ENCODE peak calls at places on chromosomes 2 and 18, in seven cellular contexts. One of them, this sample, is unnamed.

GRCh38 chr2:168050377-168050776 is 197.0 kb downstream of the STK39 start:
- DNase-seq in GM12865: no peak
- DNase-seq in left ventricle myocardium inferior: no peak
- DNase-seq in WERI-Rb-1: peak
- DNase-seq in IMR-90: no peak
- DNase-seq in brain microvascular endothelial cell: no peak
- DNase-seq in CD8-positive, alpha-beta T cell: no peak
- DNase-seq in this sample: no peak

GRCh38 chr2:85278361-85278760 is 49.4 kb downstream of the TGOLN2 start:
- DNase-seq in left ventricle myocardium inferior: no peak
- DNase-seq in CD8-positive, alpha-beta T cell: no peak
- DNase-seq in WERI-Rb-1: no peak
- DNase-seq in IMR-90: peak
- DNase-seq in GM12865: no peak
- DNase-seq in brain microvascular endothelial cell: peak
- DNase-seq in this sample: peak

GRCh38 chr2:25078171-25079049 is 36.5 kb downstream of the EFR3B start:
- DNase-seq in GM12865: no peak
- DNase-seq in IMR-90: peak
- DNase-seq in CD8-positive, alpha-beta T cell: no peak
- DNase-seq in left ventricle myocardium inferior: no peak
- DNase-seq in brain microvascular endothelial cell: peak
- DNase-seq in WERI-Rb-1: no peak
- DNase-seq in this sample: peak

GRCh38 chr2:121279476-121279875 is 5.5 kb downstream of the TFCP2L1 start:
- DNase-seq in brain microvascular endothelial cell: no peak
- DNase-seq in WERI-Rb-1: no peak
- DNase-seq in CD8-positive, alpha-beta T cell: no peak
- DNase-seq in left ventricle myocardium inferior: no peak
- DNase-seq in IMR-90: no peak
- DNase-seq in GM12865: no peak
- DNase-seq in this sample: no peak

GRCh38 chr2:202411097-202411496 is 35.0 kb downstream of the BMPR2 start:
- DNase-seq in CD8-positive, alpha-beta T cell: no peak
- DNase-seq in IMR-90: no peak
- DNase-seq in left ventricle myocardium inferior: no peak
- DNase-seq in WERI-Rb-1: no peak
- DNase-seq in GM12865: no peak
- DNase-seq in brain microvascular endothelial cell: no peak
- DNase-seq in this sample: no peak

GRCh38 chr2:178914259-178914849 is 107.1 kb upstream of the TTN start:
- DNase-seq in WERI-Rb-1: peak
- DNase-seq in CD8-positive, alpha-beta T cell: peak
- DNase-seq in GM12865: peak
- DNase-seq in left ventricle myocardium inferior: peak
- DNase-seq in brain microvascular endothelial cell: peak
- DNase-seq in IMR-90: peak
- DNase-seq in this sample: peak

GRCh38 chr2:223197046-223197445 is 145.1 kb downstream of the KCNE4 start:
- DNase-seq in GM12865: no peak
- DNase-seq in brain microvascular endothelial cell: peak
- DNase-seq in IMR-90: no peak
- DNase-seq in WERI-Rb-1: no peak
- DNase-seq in CD8-positive, alpha-beta T cell: no peak
- DNase-seq in left ventricle myocardium inferior: no peak
- DNase-seq in this sample: no peak

GRCh38 chr2:42367835-42368234 is 6.8 kb upstream of the COX7A2L start:
- DNase-seq in CD8-positive, alpha-beta T cell: no peak
- DNase-seq in brain microvascular endothelial cell: no peak
- DNase-seq in IMR-90: peak
- DNase-seq in GM12865: no peak
- DNase-seq in WERI-Rb-1: no peak
- DNase-seq in left ventricle myocardium inferior: no peak
- DNase-seq in this sample: no peak

GRCh38 chr2:187299122-187299906 is 148.7 kb downstream of the CALCRL start:
- DNase-seq in left ventricle myocardium inferior: no peak
- DNase-seq in GM12865: peak
- DNase-seq in CD8-positive, alpha-beta T cell: no peak
- DNase-seq in brain microvascular endothelial cell: no peak
- DNase-seq in WERI-Rb-1: no peak
- DNase-seq in IMR-90: no peak
- DNase-seq in this sample: no peak

GRCh38 chr2:234564719-234565118 is 67.8 kb upstream of the ARL4C start:
- DNase-seq in IMR-90: peak
- DNase-seq in WERI-Rb-1: no peak
- DNase-seq in left ventricle myocardium inferior: no peak
- DNase-seq in brain microvascular endothelial cell: no peak
- DNase-seq in CD8-positive, alpha-beta T cell: no peak
- DNase-seq in GM12865: no peak
- DNase-seq in this sample: peak
- TF ChIP-seq CTCF in IMR-90: peak
- TF ChIP-seq CTCF in WERI-Rb-1: peak
- TF ChIP-seq CTCF in left ventricle myocardium inferior: no peak
- TF ChIP-seq CTCF in brain microvascular endothelial cell: peak
- TF ChIP-seq CTCF in CD8-positive, alpha-beta T cell: no peak
- TF ChIP-seq CTCF in GM12865: no peak
- TF ChIP-seq CTCF in this sample: peak

DNA sequence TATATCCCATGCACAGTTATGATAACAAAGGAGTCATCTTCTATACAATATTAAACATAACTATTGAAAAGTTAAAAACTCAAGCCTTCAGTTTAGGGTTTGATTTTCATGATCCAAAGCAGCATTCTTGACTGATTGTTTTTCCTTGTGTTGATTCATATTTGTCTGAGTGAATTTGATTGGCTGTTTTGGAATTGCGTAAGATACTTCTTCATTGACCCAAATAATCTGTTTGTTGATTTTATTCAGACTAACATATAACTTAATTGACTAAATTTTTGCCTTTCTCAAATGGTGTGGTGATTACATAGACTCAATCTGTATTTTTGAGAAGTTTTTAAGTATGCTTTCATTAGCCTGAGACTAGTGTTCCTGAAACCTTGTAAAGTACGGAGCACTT is 305.7 kb upstream of the TNP1 start:
- DNase-seq in left ventricle myocardium inferior: no peak
- DNase-seq in WERI-Rb-1: no peak
- DNase-seq in brain microvascular endothelial cell: no peak
- DNase-seq in CD8-positive, alpha-beta T cell: no peak
- DNase-seq in GM12865: no peak
- DNase-seq in IMR-90: no peak
- DNase-seq in this sample: no peak
- TF ChIP-seq CTCF in left ventricle myocardium inferior: no peak
- TF ChIP-seq CTCF in WERI-Rb-1: no peak
- TF ChIP-seq CTCF in brain microvascular endothelial cell: no peak
- TF ChIP-seq CTCF in CD8-positive, alpha-beta T cell: no peak
- TF ChIP-seq CTCF in GM12865: no peak
- TF ChIP-seq CTCF in IMR-90: no peak
- TF ChIP-seq CTCF in this sample: no peak

GRCh38 chr2:126860395-126860794 is 38.3 kb upstream of the TEX51 start:
- DNase-seq in GM12865: no peak
- DNase-seq in WERI-Rb-1: no peak
- DNase-seq in brain microvascular endothelial cell: no peak
- DNase-seq in IMR-90: no peak
- DNase-seq in CD8-positive, alpha-beta T cell: no peak
- DNase-seq in left ventricle myocardium inferior: no peak
- DNase-seq in this sample: no peak
- TF ChIP-seq CTCF in GM12865: no peak
- TF ChIP-seq CTCF in WERI-Rb-1: peak
- TF ChIP-seq CTCF in brain microvascular endothelial cell: peak
- TF ChIP-seq CTCF in IMR-90: no peak
- TF ChIP-seq CTCF in CD8-positive, alpha-beta T cell: no peak
- TF ChIP-seq CTCF in left ventricle myocardium inferior: no peak
- TF ChIP-seq CTCF in this sample: no peak

GRCh38 chr18:57444301-57444759 is 9.2 kb downstream of the ONECUT2 start:
- DNase-seq in CD8-positive, alpha-beta T cell: no peak
- DNase-seq in left ventricle myocardium inferior: no peak
- DNase-seq in WERI-Rb-1: no peak
- DNase-seq in GM12865: no peak
- DNase-seq in brain microvascular endothelial cell: no peak
- DNase-seq in IMR-90: no peak
- DNase-seq in this sample: no peak
- TF ChIP-seq CTCF in CD8-positive, alpha-beta T cell: no peak
- TF ChIP-seq CTCF in left ventricle myocardium inferior: no peak
- TF ChIP-seq CTCF in WERI-Rb-1: no peak
- TF ChIP-seq CTCF in GM12865: no peak
- TF ChIP-seq CTCF in brain microvascular endothelial cell: no peak
- TF ChIP-seq CTCF in IMR-90: no peak
- TF ChIP-seq CTCF in this sample: no peak

DNA sequence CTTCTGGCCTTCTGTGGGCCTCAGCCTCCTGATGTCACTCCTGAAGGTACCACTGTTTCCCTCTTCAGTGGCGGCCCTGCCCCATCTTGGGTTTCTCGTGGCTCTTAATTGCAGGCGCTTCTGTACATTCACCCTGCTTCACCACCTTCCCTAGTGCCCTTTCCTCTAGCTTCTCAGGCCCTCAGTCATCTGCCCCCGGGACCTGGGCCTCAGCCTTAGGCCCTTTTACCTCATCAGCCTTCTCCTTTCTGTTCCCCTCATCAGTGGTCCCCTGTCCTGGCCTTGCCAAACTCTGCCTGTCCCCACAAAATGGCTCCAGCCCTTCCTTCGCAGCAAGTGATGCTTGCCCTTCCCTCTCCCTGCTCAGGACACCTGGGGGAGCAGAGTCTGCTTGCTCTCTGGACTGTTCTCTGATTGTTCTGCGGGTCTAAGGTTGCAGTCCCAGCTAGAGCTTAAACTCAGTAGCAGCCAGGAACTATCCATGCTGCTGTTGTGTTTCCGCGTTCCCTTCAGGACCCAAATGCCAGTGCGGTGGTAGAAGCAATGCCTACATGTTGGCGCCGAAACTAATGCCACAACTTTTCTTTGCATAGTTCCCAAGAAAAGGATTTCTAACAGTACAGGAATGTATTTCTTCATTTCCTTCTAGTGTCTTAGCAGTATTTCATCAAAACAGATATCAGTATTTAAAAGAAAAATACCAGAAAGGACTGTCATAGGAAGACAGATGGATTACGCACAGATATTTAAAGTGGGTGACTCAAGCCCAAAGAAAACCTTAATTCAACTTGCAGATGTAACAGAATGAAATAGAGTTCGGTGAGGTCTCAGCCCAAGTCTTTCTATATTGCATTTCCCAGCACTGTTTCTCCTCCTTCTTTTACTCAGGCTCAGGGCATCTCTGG is 7.5 kb downstream of the ASB1 start:
- DNase-seq in CD8-positive, alpha-beta T cell: no peak
- DNase-seq in WERI-Rb-1: no peak
- DNase-seq in brain microvascular endothelial cell: peak
- DNase-seq in left ventricle myocardium inferior: no peak
- DNase-seq in GM12865: no peak
- DNase-seq in IMR-90: peak
- DNase-seq in this sample: peak
- TF ChIP-seq CTCF in CD8-positive, alpha-beta T cell: no peak
- TF ChIP-seq CTCF in WERI-Rb-1: no peak
- TF ChIP-seq CTCF in brain microvascular endothelial cell: no peak
- TF ChIP-seq CTCF in left ventricle myocardium inferior: no peak
- TF ChIP-seq CTCF in GM12865: no peak
- TF ChIP-seq CTCF in IMR-90: no peak
- TF ChIP-seq CTCF in this sample: no peak

DNA sequence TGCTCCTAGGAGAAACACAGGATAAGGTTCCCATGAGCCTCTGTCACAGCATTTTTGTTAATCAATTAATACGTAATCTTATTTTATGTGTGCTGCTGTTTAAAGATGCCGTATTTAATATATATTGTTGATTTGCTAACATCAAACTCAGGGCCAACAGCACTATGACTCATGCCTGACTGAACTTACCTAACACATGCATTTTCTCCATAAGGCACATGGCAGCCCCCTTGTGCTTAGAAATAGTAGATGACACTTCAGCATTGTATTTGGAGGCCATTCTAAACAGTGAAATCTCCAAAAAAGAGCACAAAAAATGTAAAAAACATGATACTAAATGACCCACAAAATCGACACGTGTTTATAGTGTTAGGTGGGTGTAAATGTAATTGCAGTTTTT is 314.8 kb downstream of the MYCN start:
- DNase-seq in GM12865: no peak
- DNase-seq in left ventricle myocardium inferior: no peak
- DNase-seq in WERI-Rb-1: no peak
- DNase-seq in CD8-positive, alpha-beta T cell: no peak
- DNase-seq in brain microvascular endothelial cell: no peak
- DNase-seq in IMR-90: no peak
- DNase-seq in this sample: no peak
- TF ChIP-seq CTCF in GM12865: no peak
- TF ChIP-seq CTCF in left ventricle myocardium inferior: no peak
- TF ChIP-seq CTCF in WERI-Rb-1: no peak
- TF ChIP-seq CTCF in CD8-positive, alpha-beta T cell: no peak
- TF ChIP-seq CTCF in brain microvascular endothelial cell: no peak
- TF ChIP-seq CTCF in IMR-90: no peak
- TF ChIP-seq CTCF in this sample: no peak

This sample was measured in AG04450.